ENCODE peak calls at places on chromosomes 3 and 15, in seven cellular contexts. One of them, this sample, is unnamed.

GRCh38 chr3:14222900-14223594 is 44.4 kb downstream of the LSM3 start:
- DNase-seq in A549: no peak
- DNase-seq in esophagus squamous epithelium: no peak
- DNase-seq in vagina: no peak
- DNase-seq in HCT116: no peak
- DNase-seq in esophagus muscularis mucosa: no peak
- DNase-seq in ovary: no peak
- DNase-seq in this sample: no peak

GRCh38 chr3:42023380-42023779 is 61.5 kb upstream of the ULK4 start:
- DNase-seq in A549: no peak
- DNase-seq in esophagus squamous epithelium: no peak
- DNase-seq in vagina: no peak
- DNase-seq in HCT116: no peak
- DNase-seq in esophagus muscularis mucosa: no peak
- DNase-seq in ovary: no peak
- DNase-seq in this sample: no peak

GRCh38 chr3:10251006-10251405 is 2.7 kb downstream of the TATDN2 start:
- DNase-seq in A549: no peak
- DNase-seq in esophagus squamous epithelium: no peak
- DNase-seq in vagina: no peak
- DNase-seq in HCT116: no peak
- DNase-seq in esophagus muscularis mucosa: no peak
- DNase-seq in ovary: no peak
- DNase-seq in this sample: no peak

GRCh38 chr3:8852511-8852910 is 83.1 kb upstream of the OXTR start:
- DNase-seq in A549: no peak
- DNase-seq in esophagus squamous epithelium: no peak
- DNase-seq in vagina: no peak
- DNase-seq in HCT116: no peak
- DNase-seq in esophagus muscularis mucosa: no peak
- DNase-seq in ovary: no peak
- DNase-seq in this sample: no peak

GRCh38 chr3:113268306-113268705 is 56.9 kb downstream of the BOC start:
- DNase-seq in A549: no peak
- DNase-seq in esophagus squamous epithelium: no peak
- DNase-seq in vagina: no peak
- DNase-seq in HCT116: no peak
- DNase-seq in esophagus muscularis mucosa: no peak
- DNase-seq in ovary: no peak
- DNase-seq in this sample: no peak

GRCh38 chr3:48820626-48821324 is 26.9 kb downstream of the PRKAR2A start:
- DNase-seq in A549: no peak
- DNase-seq in esophagus squamous epithelium: no peak
- DNase-seq in vagina: no peak
- DNase-seq in HCT116: no peak
- DNase-seq in esophagus muscularis mucosa: no peak
- DNase-seq in ovary: no peak
- DNase-seq in this sample: no peak

GRCh38 chr3:106534206-106534605 is 665.4 kb upstream of the CBLB start:
- DNase-seq in A549: no peak
- DNase-seq in esophagus squamous epithelium: no peak
- DNase-seq in vagina: no peak
- DNase-seq in HCT116: no peak
- DNase-seq in esophagus muscularis mucosa: no peak
- DNase-seq in ovary: no peak
- DNase-seq in this sample: no peak

GRCh38 chr3:135752851-135753250 is 212.7 kb upstream of the PPP2R3A start:
- DNase-seq in A549: no peak
- DNase-seq in esophagus squamous epithelium: no peak
- DNase-seq in vagina: peak
- DNase-seq in HCT116: no peak
- DNase-seq in esophagus muscularis mucosa: peak
- DNase-seq in ovary: no peak
- DNase-seq in this sample: no peak

GRCh38 chr3:46143951-46144473 is 64.1 kb downstream of the CCR1 start:
- DNase-seq in A549: no peak
- DNase-seq in esophagus squamous epithelium: no peak
- DNase-seq in vagina: no peak
- DNase-seq in HCT116: no peak
- DNase-seq in esophagus muscularis mucosa: no peak
- DNase-seq in ovary: no peak
- DNase-seq in this sample: no peak

GRCh38 chr3:137172703-137173102 is 214.9 kb downstream of the IL20RB start:
- DNase-seq in A549: no peak
- DNase-seq in esophagus squamous epithelium: no peak
- DNase-seq in vagina: no peak
- DNase-seq in HCT116: no peak
- DNase-seq in esophagus muscularis mucosa: no peak
- DNase-seq in ovary: no peak
- DNase-seq in this sample: no peak

GRCh38 chr15:99565281-99566156 is at the start of gene MEF2A:
- DNase-seq in A549: peak
- DNase-seq in esophagus squamous epithelium: peak
- DNase-seq in vagina: no peak
- DNase-seq in HCT116: peak
- DNase-seq in esophagus muscularis mucosa: peak
- DNase-seq in ovary: peak
- DNase-seq in this sample: peak
- TF ChIP-seq POLR2A in A549: peak
- TF ChIP-seq POLR2A in esophagus squamous epithelium: peak
- TF ChIP-seq POLR2A in vagina: no peak
- TF ChIP-seq POLR2A in HCT116: peak
- TF ChIP-seq POLR2A in esophagus muscularis mucosa: peak
- TF ChIP-seq POLR2A in ovary: peak
- TF ChIP-seq POLR2A in this sample: peak

GRCh38 chr3:99114565-99115291 is 213.2 kb upstream of the DCBLD2 start:
- DNase-seq in A549: no peak
- DNase-seq in esophagus squamous epithelium: no peak
- DNase-seq in vagina: no peak
- DNase-seq in HCT116: peak
- DNase-seq in esophagus muscularis mucosa: no peak
- DNase-seq in ovary: no peak
- DNase-seq in this sample: no peak
- TF ChIP-seq CTCF in A549: peak
- TF ChIP-seq CTCF in esophagus squamous epithelium: no peak
- TF ChIP-seq CTCF in vagina: no peak
- TF ChIP-seq CTCF in HCT116: peak
- TF ChIP-seq CTCF in esophagus muscularis mucosa: no peak
- TF ChIP-seq CTCF in ovary: no peak
- TF ChIP-seq CTCF in this sample: peak

GRCh38 chr15:57591822-57592367 is at the start of gene MYZAP:
- DNase-seq in A549: peak
- DNase-seq in esophagus squamous epithelium: no peak
- DNase-seq in vagina: no peak
- DNase-seq in HCT116: no peak
- DNase-seq in esophagus muscularis mucosa: no peak
- DNase-seq in ovary: peak
- DNase-seq in this sample: peak
- TF ChIP-seq POLR2A in A549: no peak
- TF ChIP-seq POLR2A in esophagus squamous epithelium: no peak
- TF ChIP-seq POLR2A in vagina: no peak
- TF ChIP-seq POLR2A in HCT116: no peak
- TF ChIP-seq POLR2A in esophagus muscularis mucosa: no peak
- TF ChIP-seq POLR2A in ovary: no peak
- TF ChIP-seq POLR2A in this sample: peak

GRCh38 chr3:184808021-184808420 is 3.9 kb upstream of the VPS8 start:
- DNase-seq in A549: no peak
- DNase-seq in esophagus squamous epithelium: no peak
- DNase-seq in vagina: no peak
- DNase-seq in HCT116: peak
- DNase-seq in esophagus muscularis mucosa: peak
- DNase-seq in ovary: no peak
- DNase-seq in this sample: no peak
- TF ChIP-seq CTCF in A549: no peak
- TF ChIP-seq CTCF in esophagus squamous epithelium: no peak
- TF ChIP-seq CTCF in vagina: no peak
- TF ChIP-seq CTCF in HCT116: peak
- TF ChIP-seq CTCF in esophagus muscularis mucosa: no peak
- TF ChIP-seq CTCF in ovary: no peak
- TF ChIP-seq CTCF in this sample: no peak

GRCh38 chr3:127823590-127823857 is 1.2 kb upstream of the MGLL start:
- DNase-seq in A549: no peak
- DNase-seq in esophagus squamous epithelium: no peak
- DNase-seq in vagina: no peak
- DNase-seq in HCT116: no peak
- DNase-seq in esophagus muscularis mucosa: no peak
- DNase-seq in ovary: no peak
- DNase-seq in this sample: no peak

GRCh38 chr3:127824151-127824825 is 2.0 kb upstream of the MGLL start:
- DNase-seq in A549: no peak
- DNase-seq in esophagus squamous epithelium: no peak
- DNase-seq in vagina: peak
- DNase-seq in HCT116: no peak
- DNase-seq in esophagus muscularis mucosa: no peak
- DNase-seq in ovary: no peak
- DNase-seq in this sample: no peak

GRCh38 chr3:127820871-127821853 is 1.2 kb downstream of the MGLL start:
- DNase-seq in A549: no peak
- DNase-seq in esophagus squamous epithelium: no peak
- DNase-seq in vagina: peak
- DNase-seq in HCT116: no peak
- DNase-seq in esophagus muscularis mucosa: no peak
- DNase-seq in ovary: no peak
- DNase-seq in this sample: no peak

GRCh38 chr3:127822166-127822835 is at the start of gene MGLL:
- DNase-seq in A549: no peak
- DNase-seq in esophagus squamous epithelium: no peak
- DNase-seq in vagina: peak
- DNase-seq in HCT116: no peak
- DNase-seq in esophagus muscularis mucosa: no peak
- DNase-seq in ovary: peak
- DNase-seq in this sample: peak

DNA sequence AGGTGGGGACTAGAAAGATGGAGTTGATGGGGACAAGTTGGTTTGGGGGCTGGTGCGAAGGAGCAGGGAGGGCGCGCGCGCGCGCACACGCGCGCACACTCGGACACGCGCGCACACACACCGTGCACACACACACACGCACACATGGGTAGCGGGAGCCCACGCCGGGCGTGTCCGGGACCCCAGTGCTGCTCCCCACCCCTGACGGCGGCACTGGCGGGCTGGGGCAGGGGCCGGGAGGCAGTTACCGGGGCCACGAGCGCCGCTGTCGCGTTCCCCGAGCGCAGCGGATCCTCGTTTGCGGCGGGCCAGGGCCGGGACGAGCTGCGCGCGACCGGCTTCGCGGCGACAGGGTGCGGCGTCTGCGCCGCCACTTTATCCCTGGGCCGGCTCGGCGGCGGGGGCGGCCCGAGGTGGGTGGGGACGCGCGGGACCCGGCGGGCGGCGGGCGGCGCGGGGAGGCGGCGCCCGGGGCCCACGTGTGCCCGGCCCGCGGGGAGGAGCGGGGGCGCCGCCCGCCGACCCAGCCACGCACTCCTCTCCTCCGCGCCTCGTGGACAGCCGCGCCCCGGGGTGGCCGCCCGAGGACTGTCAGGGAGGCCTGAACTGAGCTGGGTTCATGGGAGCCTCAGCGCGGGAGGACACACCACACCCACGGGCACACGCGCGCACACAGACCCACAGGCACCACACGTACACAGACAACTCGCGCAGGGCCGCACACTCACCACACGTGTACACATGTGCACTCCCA is 698 bp upstream of the MGLL start:
- DNase-seq in A549: no peak
- DNase-seq in esophagus squamous epithelium: no peak
- DNase-seq in vagina: peak
- DNase-seq in HCT116: no peak
- DNase-seq in esophagus muscularis mucosa: no peak
- DNase-seq in ovary: peak
- DNase-seq in this sample: peak
- TF ChIP-seq POLR2A in A549: peak
- TF ChIP-seq POLR2A in esophagus squamous epithelium: peak
- TF ChIP-seq POLR2A in vagina: no peak
- TF ChIP-seq POLR2A in HCT116: no peak
- TF ChIP-seq POLR2A in esophagus muscularis mucosa: peak
- TF ChIP-seq POLR2A in ovary: no peak
- TF ChIP-seq POLR2A in this sample: peak

DNA sequence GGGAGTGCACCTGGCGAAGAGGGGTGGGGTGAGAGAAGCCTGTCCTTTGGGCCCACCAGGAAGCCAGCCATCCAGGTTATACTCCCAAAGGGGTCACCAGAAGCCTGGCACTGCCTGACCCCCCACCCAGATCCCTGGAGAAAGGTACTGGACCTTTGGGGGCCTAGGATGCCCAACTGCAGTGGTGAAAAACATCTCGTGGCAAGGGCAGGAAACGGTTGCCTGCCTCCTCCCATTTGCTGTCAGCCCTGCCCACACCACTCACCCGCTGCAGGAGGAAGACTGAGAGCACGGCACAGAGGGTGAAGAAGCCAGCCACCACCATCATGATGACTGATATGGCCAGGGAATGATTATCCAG is 2.2 kb upstream of the ULK3 start:
- DNase-seq in A549: no peak
- DNase-seq in esophagus squamous epithelium: no peak
- DNase-seq in vagina: no peak
- DNase-seq in HCT116: no peak
- DNase-seq in esophagus muscularis mucosa: no peak
- DNase-seq in ovary: no peak
- DNase-seq in this sample: no peak
- TF ChIP-seq CTCF in A549: no peak
- TF ChIP-seq CTCF in esophagus squamous epithelium: no peak
- TF ChIP-seq CTCF in vagina: no peak
- TF ChIP-seq CTCF in HCT116: no peak
- TF ChIP-seq CTCF in esophagus muscularis mucosa: no peak
- TF ChIP-seq CTCF in ovary: no peak
- TF ChIP-seq CTCF in this sample: no peak

This sample was measured in adrenal gland.